ENCODE peak calls at places on chromosome 5, in four cellular contexts. One of them, this sample, is unnamed.

GRCh38 chr5:35202319-35203111 is 27.8 kb downstream of the PRLR start:
- DNase-seq in Peyer's patch: peak; percentile 85
- DNase-seq in CD8-positive, alpha-beta T cell: peak; percentile 11
- DNase-seq in left ventricle myocardium inferior: peak; percentile 29
- DNase-seq in this sample: no peak

GRCh38 chr5:79418276-79418675 is 95.7 kb downstream of the HOMER1 start:
- DNase-seq in left ventricle myocardium inferior: no peak
- DNase-seq in Peyer's patch: no peak
- DNase-seq in CD8-positive, alpha-beta T cell: no peak
- DNase-seq in this sample: no peak

GRCh38 chr5:173971681-173972080 is 17.3 kb upstream of the C5orf47 start:
- DNase-seq in left ventricle myocardium inferior: no peak
- DNase-seq in CD8-positive, alpha-beta T cell: no peak
- DNase-seq in Peyer's patch: no peak
- DNase-seq in this sample: no peak

GRCh38 chr5:158889007-158889406 is 210.7 kb downstream of the EBF1 start:
- DNase-seq in Peyer's patch: no peak
- DNase-seq in CD8-positive, alpha-beta T cell: no peak
- DNase-seq in left ventricle myocardium inferior: no peak
- DNase-seq in this sample: no peak

GRCh38 chr5:145887976-145888574 is 15.3 kb upstream of the GRXCR2 start:
- DNase-seq in left ventricle myocardium inferior: no peak
- DNase-seq in Peyer's patch: peak; percentile 80
- DNase-seq in CD8-positive, alpha-beta T cell: no peak
- DNase-seq in this sample: no peak

GRCh38 chr5:32029291-32029690 is 144.8 kb downstream of the GOLPH3 start:
- DNase-seq in CD8-positive, alpha-beta T cell: no peak
- DNase-seq in left ventricle myocardium inferior: no peak
- DNase-seq in Peyer's patch: no peak
- DNase-seq in this sample: no peak

GRCh38 chr5:96718635-96719077 is 56.5 kb downstream of the CAST start:
- DNase-seq in CD8-positive, alpha-beta T cell: no peak
- DNase-seq in left ventricle myocardium inferior: peak; percentile 70
- DNase-seq in Peyer's patch: peak; percentile 73
- DNase-seq in this sample: peak; percentile 95

GRCh38 chr5:141734501-141735231 is 52.6 kb upstream of the ARAP3 start:
- DNase-seq in left ventricle myocardium inferior: no peak
- DNase-seq in Peyer's patch: peak; percentile 52
- DNase-seq in CD8-positive, alpha-beta T cell: peak; percentile 22
- DNase-seq in this sample: peak; percentile 69

GRCh38 chr5:149799119-149799623 is 69.1 kb downstream of the PPARGC1B start:
- DNase-seq in CD8-positive, alpha-beta T cell: no peak
- DNase-seq in left ventricle myocardium inferior: peak; percentile 63
- DNase-seq in Peyer's patch: peak; percentile 70
- DNase-seq in this sample: no peak

GRCh38 chr5:38265546-38266179 is 7.3 kb downstream of the EGFLAM start:
- DNase-seq in Peyer's patch: peak; percentile 65
- DNase-seq in left ventricle myocardium inferior: peak; percentile 22
- DNase-seq in CD8-positive, alpha-beta T cell: peak; percentile 46
- DNase-seq in this sample: no peak

GRCh38 chr5:36662291-36662851 is 56.0 kb downstream of the SLC1A3 start:
- DNase-seq in CD8-positive, alpha-beta T cell: no peak
- DNase-seq in left ventricle myocardium inferior: no peak
- DNase-seq in Peyer's patch: no peak
- DNase-seq in this sample: no peak

GRCh38 chr5:156208271-156208670 is 118.7 kb upstream of the SGCD start:
- DNase-seq in Peyer's patch: no peak
- DNase-seq in left ventricle myocardium inferior: no peak
- DNase-seq in CD8-positive, alpha-beta T cell: no peak
- DNase-seq in this sample: no peak

GRCh38 chr5:138594305-138595058 is 19.3 kb upstream of the HSPA9 start:
- DNase-seq in Peyer's patch: no peak
- DNase-seq in CD8-positive, alpha-beta T cell: no peak
- DNase-seq in left ventricle myocardium inferior: no peak
- DNase-seq in this sample: no peak

GRCh38 chr5:135112008-135112670 is 78.1 kb upstream of the PITX1 start:
- DNase-seq in left ventricle myocardium inferior: no peak
- DNase-seq in Peyer's patch: no peak
- DNase-seq in CD8-positive, alpha-beta T cell: no peak
- DNase-seq in this sample: no peak

GRCh38 chr5:69364414-69364813 is 4.9 kb downstream of the AK6 start:
- DNase-seq in CD8-positive, alpha-beta T cell: no peak
- DNase-seq in left ventricle myocardium inferior: no peak
- DNase-seq in Peyer's patch: no peak
- DNase-seq in this sample: no peak

GRCh38 chr5:29389993-29390392 is 1803.5 kb upstream of the CDH6 start:
- DNase-seq in Peyer's patch: no peak
- DNase-seq in left ventricle myocardium inferior: no peak
- DNase-seq in CD8-positive, alpha-beta T cell: no peak
- DNase-seq in this sample: no peak

DNA sequence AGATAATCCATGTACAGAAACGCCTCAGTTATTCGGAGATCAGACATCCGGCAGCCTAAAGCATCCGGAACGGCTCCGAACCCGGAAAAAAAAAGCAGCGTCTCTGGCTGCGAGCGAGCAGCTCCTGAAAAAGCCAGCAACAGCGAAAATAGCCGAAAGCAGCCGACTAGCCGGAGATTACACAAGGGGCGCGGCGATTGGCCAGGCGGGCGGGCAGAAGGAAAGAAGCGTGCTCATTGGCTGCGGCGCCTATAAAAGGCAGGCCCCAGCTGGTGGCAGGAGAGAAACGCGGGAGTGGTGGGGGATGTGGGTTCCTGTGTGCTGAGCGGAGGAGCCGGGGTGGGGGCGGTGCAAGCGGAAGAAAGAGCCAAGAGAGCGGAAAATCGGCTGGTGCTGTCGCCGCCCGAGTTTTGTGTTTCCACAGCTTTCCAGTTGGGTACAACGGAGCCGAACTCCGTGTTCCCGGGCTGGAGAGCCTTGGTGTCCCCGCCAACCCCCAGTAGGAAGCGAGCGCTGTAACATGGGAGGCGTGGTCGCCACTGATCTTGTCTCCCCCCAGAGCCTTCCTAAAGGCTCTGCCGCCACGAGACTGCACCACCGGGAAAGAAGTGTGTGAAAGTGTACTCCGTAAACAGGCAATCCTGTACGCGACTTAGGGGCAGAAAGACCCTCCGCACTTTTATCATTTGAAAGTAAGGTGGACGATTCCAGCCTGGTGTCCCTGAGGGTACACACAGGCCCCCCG is at the start of gene ARL15:
- DNase-seq in CD8-positive, alpha-beta T cell: peak; percentile 98
- DNase-seq in left ventricle myocardium inferior: peak; percentile 99
- DNase-seq in Peyer's patch: peak; percentile 99
- DNase-seq in this sample: peak; percentile 99
- TF ChIP-seq CTCF in CD8-positive, alpha-beta T cell: no peak
- TF ChIP-seq CTCF in left ventricle myocardium inferior: no peak
- TF ChIP-seq CTCF in Peyer's patch: no peak
- TF ChIP-seq CTCF in this sample: no peak

DNA sequence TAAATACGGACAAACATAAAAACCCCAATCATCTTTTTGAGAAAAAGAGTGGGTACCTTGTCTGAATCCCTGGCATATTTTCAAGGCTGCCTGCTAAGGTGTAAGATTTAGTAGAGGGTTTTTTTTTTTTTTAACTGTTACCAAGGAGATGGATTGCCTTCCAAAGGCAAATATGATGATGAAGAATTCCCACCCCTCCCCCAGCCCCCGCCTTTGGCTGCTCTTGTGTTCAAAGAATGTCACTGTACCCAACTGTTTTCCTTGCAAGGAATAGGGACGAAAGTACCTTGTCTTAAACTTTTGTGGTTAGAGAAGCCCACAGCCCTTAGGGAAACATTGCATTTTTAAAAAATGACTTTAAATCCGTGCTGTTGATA is 31.3 kb downstream of the ARHGAP26 start:
- DNase-seq in Peyer's patch: no peak
- DNase-seq in CD8-positive, alpha-beta T cell: no peak
- DNase-seq in left ventricle myocardium inferior: no peak
- DNase-seq in this sample: no peak
- H3K4me1 ChIP-seq in Peyer's patch: no peaks in the 10 kb centered on the region
- H3K4me1 ChIP-seq in CD8-positive, alpha-beta T cell: peaks cover 56% of the 10 kb centered on the region
- H3K4me1 ChIP-seq in left ventricle myocardium inferior: peaks cover 86% of the 10 kb centered on the region
- H3K4me1 ChIP-seq in this sample: no peaks in the 10 kb centered on the region

DNA sequence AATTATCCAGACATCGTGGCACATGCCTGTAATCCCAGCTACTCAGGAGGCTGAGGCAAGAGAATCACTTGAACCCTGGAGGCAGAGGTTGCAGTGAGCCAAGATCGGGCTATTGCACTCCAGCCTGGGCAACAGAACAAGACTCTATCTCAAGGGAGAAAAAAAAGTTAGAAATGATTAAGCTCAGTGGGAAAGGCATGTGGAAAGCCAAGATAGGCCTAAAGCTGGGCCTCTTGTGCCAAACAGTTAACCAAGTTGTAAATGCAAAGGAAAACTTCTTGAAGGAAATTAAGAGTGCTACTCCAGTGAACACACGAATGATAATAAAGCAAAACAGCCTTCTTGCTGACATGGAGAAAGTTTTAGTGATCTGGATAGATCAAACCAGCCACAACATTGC is 43.0 kb downstream of the TBCA start:
- DNase-seq in left ventricle myocardium inferior: no peak
- DNase-seq in Peyer's patch: no peak
- DNase-seq in CD8-positive, alpha-beta T cell: no peak
- DNase-seq in this sample: no peak
- H3K36me3 ChIP-seq in left ventricle myocardium inferior: no peaks in the 10 kb centered on the region
- H3K36me3 ChIP-seq in Peyer's patch: no peaks in the 10 kb centered on the region
- H3K36me3 ChIP-seq in CD8-positive, alpha-beta T cell: no peaks in the 10 kb centered on the region
- H3K36me3 ChIP-seq in this sample: peaks cover 7% of the 10 kb centered on the region

GRCh38 chr5:144467795-144468194 is 297.1 kb downstream of the KCTD16 start:
- DNase-seq in left ventricle myocardium inferior: no peak
- DNase-seq in Peyer's patch: no peak
- DNase-seq in CD8-positive, alpha-beta T cell: no peak
- DNase-seq in this sample: no peak
- TF ChIP-seq CTCF in left ventricle myocardium inferior: peak; percentile 50
- TF ChIP-seq CTCF in Peyer's patch: peak; percentile 28
- TF ChIP-seq CTCF in CD8-positive, alpha-beta T cell: no peak
- TF ChIP-seq CTCF in this sample: peak; percentile 64